ENCODE peak calls at places on chromosomes 6 and 20, in four cellular contexts. M is tibial artery; J is CD4-positive, alpha-beta T cell; D is left ventricle myocardium inferior. X is an unnamed sample.

GRCh38 chr20:37821691-37822655 is 81.0 kb upstream of the VSTM2L start:
- DNase-seq in M (no peak), J (no peak), D (no peak), X (no peak)

GRCh38 chr6:146985111-146985510 is 219.1 kb upstream of the STXBP5 start:
- DNase-seq in M (no peak), J (no peak), D (no peak), X (no peak)

GRCh38 chr6:136607204-136607931 is 57.1 kb upstream of the MAP7 start:
- DNase-seq in M (no peak), J (no peak), D (no peak), X (no peak)

GRCh38 chr6:83867527-83868161 is 8.2 kb downstream of the CYB5R4 start:
- DNase-seq in M (peak; percentile 51), J (no peak), D (no peak), X (peak; percentile 3)

GRCh38 chr6:79943133-79943532 is 4.2 kb downstream of the ELOVL4 start:
- DNase-seq in M (no peak), J (no peak), D (no peak), X (no peak)

GRCh38 chr6:32168807-32169206 is 4.4 kb downstream of the EGFL8 start:
- DNase-seq in M (no peak), J (no peak), D (no peak), X (no peak)

GRCh38 chr6:106975699-106976032 is 1.1 kb upstream of the CD24 start:
- DNase-seq in M (no peak), J (no peak), D (no peak), X (no peak)

GRCh38 chr6:143598466-143599080 is 79.2 kb upstream of the PHACTR2 start:
- DNase-seq in M (peak; percentile 29), J (no peak), D (no peak), X (no peak)

GRCh38 chr6:155093430-155093829 is 98.3 kb downstream of the TIAM2 start:
- DNase-seq in M (no peak), J (no peak), D (no peak), X (no peak)

GRCh38 chr6:75600694-75601265 is 900 bp upstream of the SENP6 start:
- DNase-seq in M (no peak), J (no peak), D (no peak), X (no peak)

GRCh38 chr6:33380272-33380981 is 11.2 kb upstream of the KIFC1 start:
- DNase-seq in M (no peak), J (no peak), D (no peak), X (no peak)
- TF ChIP-seq CTCF in M (no peak), J (no peak), D (no peak), X (no peak)

GRCh38 chr6:2783188-2783957 is 18.2 kb downstream of the WRNIP1 start:
- DNase-seq in M (no peak), J (no peak), D (no peak), X (no peak)
- TF ChIP-seq CTCF in M (no peak), J (no peak), D (no peak), X (no peak)

DNA sequence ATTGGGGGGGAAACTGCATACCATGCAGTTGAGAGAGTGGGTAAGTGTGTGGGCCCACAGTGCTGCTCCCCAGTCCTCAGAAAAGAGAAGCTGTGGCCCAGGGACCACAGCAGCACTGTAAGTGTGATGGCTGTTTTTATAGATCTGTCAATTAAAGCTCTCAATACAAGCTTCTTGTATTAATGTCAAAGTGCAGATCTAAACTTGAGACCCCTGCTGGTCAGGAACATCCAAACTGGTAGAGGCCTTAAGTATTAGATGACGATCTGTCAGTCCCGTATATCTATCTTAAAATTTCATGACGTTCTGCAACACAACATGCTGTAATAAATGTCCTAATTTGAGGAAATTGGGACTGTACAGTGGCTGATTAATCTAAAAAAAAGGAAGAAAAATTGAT is 74.8 kb downstream of the TULP4 start:
- DNase-seq in M (no peak), J (no peak), D (no peak), X (no peak)
- TF ChIP-seq CTCF in M (no peak), J (peak; percentile 30), D (no peak), X (peak; percentile 27)

GRCh38 chr6:112557961-112558360 is 210.8 kb downstream of the RFPL4B start:
- DNase-seq in M (no peak), J (no peak), D (no peak), X (no peak)

GRCh38 chr6:112562348-112563220 is 215.5 kb downstream of the RFPL4B start:
- DNase-seq in M (no peak), J (no peak), D (no peak), X (no peak)

GRCh38 chr6:112563368-112563767 is 216.2 kb downstream of the RFPL4B start:
- DNase-seq in M (no peak), J (no peak), D (no peak), X (no peak)

DNA sequence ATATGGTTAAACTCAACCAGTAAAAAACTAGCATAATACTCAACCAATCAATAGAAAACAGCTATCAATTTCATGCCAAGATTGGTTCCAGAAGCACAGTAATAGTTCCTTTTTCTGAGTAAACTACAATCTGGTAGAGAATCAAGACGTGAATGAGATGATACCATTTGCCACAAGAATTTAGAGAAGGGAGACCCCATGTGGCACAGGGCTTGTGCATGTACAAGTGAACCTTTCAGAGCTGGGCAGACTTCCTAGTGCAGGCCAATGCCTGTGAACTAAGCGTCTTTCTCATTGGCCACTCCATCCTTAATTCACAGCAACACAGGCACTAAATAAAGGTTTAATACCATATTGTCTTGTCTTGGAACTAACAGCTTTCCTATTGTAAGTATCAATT is 213.5 kb downstream of the RFPL4B start:
- DNase-seq in M (no peak), J (no peak), D (no peak), X (no peak)
- TF ChIP-seq CTCF in M (no peak), J (no peak), D (no peak), X (no peak)

DNA sequence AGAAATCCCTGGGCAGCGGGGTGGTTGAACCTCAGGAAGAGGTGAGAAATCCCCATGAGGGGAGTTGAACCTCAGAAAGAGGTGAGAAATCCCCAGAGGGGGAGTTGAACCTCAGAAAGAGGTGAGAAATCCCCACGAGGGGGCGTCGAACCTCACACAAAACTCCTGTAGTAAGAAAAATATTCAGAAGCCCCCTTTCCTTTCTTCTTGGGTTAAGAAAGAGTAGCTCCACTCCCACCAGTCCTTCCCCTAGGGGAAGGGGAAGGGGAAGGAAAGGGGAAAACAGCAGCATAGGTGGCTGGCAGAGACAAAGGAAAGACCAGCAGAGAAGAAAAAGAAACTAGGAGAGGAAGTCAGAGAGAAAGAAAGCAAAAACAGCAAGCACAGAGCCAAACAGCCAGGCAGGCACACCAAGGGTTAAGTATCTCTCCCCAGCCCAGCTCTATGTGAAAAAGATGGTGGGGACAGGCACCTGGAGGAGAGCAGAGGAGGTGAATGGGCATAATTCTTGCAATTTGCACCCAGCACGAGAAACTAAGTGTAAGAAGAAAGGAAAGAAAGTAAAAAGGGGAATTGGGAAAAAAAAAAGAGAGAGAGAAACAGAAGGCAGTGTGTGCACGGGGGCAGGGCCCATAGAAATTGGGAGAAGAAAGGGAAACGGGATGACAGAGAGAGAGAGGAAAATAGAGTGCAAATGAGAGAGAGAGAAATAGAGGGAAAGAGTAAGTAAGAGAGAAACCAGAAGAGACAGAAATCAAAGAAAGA is 88.2 kb downstream of the PLG start:
- DNase-seq in M (no peak), J (no peak), D (no peak), X (no peak)
- TF ChIP-seq CTCF in M (no peak), J (no peak), D (no peak), X (no peak)

GRCh38 chr20:9215539-9215938 is 146.7 kb downstream of the PLCB4 start:
- DNase-seq in M (no peak), J (no peak), D (no peak), X (no peak)
- TF ChIP-seq CTCF in M (no peak), J (no peak), D (peak; percentile 39), X (peak; percentile 55)

GRCh38 chr6:168886306-168886854 is 367.3 kb downstream of the THBS2 start:
- DNase-seq in M (no peak), J (no peak), D (no peak), X (no peak)

GRCh38 chr6:168886964-168887363 is 366.7 kb downstream of the THBS2 start:
- DNase-seq in M (no peak), J (no peak), D (no peak), X (no peak)

GRCh38 chr6:168888102-168888501 is 365.5 kb downstream of the THBS2 start:
- DNase-seq in M (no peak), J (no peak), D (no peak), X (no peak)

GRCh38 chr6:168888786-168889345 is 364.8 kb downstream of the THBS2 start:
- DNase-seq in M (no peak), J (no peak), D (no peak), X (no peak)

DNA sequence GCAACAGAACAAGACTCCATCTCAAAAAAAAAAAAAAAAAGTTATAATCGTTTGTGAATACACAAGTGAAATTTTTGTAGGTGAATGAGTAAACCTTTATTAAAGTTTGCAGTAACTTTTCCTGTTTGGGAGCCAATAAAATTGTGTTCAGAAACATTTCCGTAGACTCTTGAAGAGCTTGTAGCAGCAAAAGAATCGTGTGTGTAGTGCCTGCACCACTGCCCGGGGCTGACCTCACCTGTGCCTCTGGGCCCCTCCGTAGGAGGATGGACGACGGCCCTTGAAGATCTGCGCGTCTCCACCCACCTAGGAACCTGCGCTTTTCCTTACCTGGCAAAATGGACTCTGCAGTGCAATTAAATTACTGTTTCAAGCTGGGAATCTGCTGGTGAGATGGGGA is 366.0 kb downstream of the THBS2 start:
- DNase-seq in M (no peak), J (no peak), D (no peak), X (no peak)
- TF ChIP-seq CTCF in M (no peak), J (no peak), D (no peak), X (no peak)

DNA sequence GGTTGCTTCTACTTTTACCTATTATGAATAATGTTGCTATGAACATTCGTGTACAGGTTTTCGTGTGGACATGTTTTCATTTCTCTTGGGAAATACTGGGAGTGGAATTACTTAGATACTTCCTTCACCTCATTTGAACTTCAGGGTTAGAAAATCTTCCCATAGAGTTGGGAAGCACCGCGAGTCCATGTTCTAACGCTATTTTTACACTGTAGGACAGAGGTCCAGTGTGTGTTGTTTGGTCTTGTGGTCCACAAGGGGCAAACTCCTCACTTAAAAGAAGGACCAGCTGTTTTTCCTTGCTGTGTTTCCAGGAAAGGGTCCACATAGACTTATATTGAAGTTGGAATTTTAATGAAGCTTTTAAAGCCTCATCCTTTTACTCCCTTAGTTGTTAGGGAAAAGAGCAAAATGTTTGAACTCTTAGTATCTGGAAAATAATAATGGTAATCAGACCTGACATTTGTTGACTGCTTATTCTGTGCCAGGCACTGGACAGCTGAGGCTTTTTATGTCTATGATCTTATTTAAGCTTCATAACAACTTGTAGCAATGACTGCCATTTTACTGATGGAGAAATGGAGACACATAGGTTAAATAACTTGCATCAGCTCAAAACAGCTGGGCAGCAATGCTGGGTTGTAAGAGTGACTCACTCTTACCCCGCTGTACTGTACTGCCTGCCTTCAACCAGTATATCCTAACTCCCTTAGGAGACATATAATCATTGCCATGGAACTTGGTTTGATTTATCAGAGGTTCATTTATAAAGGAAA is 52.0 kb downstream of the CDC5L start:
- DNase-seq in M (no peak), J (no peak), D (no peak), X (no peak)
- TF ChIP-seq CTCF in M (no peak), J (no peak), D (no peak), X (no peak)

DNA sequence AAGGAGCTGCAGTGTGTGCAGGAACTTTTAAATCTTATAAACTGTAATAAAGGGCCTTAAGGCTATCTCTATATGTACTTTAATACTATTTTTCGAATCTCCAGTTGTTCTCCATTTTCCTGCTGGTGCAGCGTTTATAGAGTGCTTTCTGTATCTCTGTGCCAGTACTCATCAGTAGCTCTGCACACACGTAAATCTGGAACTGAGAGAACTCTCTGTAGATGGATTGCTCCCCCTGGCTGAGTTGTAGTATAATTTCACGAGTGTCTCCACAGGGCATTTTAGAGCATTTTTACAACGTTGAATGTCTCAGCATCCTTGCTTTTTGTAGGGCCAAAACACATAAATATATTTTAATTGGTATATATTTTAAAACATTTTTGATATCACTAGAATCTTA is 256.5 kb downstream of the TRDN start:
- DNase-seq in M (no peak), J (no peak), D (no peak), X (peak; percentile 4)
- TF ChIP-seq CTCF in M (no peak), J (no peak), D (peak; percentile 51), X (peak; percentile 60)

GRCh38 chr6:117829594-117830319 is 77.3 kb upstream of the SLC35F1 start:
- DNase-seq in M (no peak), J (no peak), D (no peak), X (peak; percentile 57)
- TF ChIP-seq CTCF in M (no peak), J (no peak), D (peak; percentile 40), X (peak; percentile 74)

X was measured in neural crest cell.